ENCODE peak calls at places on chromosomes 5 and 9, in seven cellular contexts. One of them, this sample, is unnamed.

GRCh38 chr9:120583958-120584369 is 4.0 kb upstream of the CDK5RAP2 start:
- DNase-seq in neural progenitor cell: no peak
- DNase-seq in HCT116: peak; percentile 16
- DNase-seq in PC-3: no peak
- DNase-seq in hepatocyte: peak; percentile 14
- DNase-seq in GM23248: peak; percentile 77
- DNase-seq in MM.1S: peak; percentile 98
- DNase-seq in this sample: peak; percentile 40

GRCh38 chr5:113227798-113228197 is 207.0 kb downstream of the TSSK1B start:
- DNase-seq in neural progenitor cell: no peak
- DNase-seq in HCT116: no peak
- DNase-seq in PC-3: no peak
- DNase-seq in hepatocyte: no peak
- DNase-seq in GM23248: no peak
- DNase-seq in MM.1S: no peak
- DNase-seq in this sample: no peak

GRCh38 chr5:40688127-40688756 is 8.5 kb downstream of the PTGER4 start:
- DNase-seq in neural progenitor cell: peak; percentile 89
- DNase-seq in HCT116: peak; percentile 85
- DNase-seq in PC-3: peak; percentile 97
- DNase-seq in hepatocyte: peak; percentile 88
- DNase-seq in GM23248: peak; percentile 84
- DNase-seq in MM.1S: peak; percentile 84
- DNase-seq in this sample: peak; percentile 92

GRCh38 chr5:23506329-23507236 is 826 bp upstream of the PRDM9 start:
- DNase-seq in neural progenitor cell: peak; percentile 67
- DNase-seq in HCT116: no peak
- DNase-seq in PC-3: peak; percentile 81
- DNase-seq in hepatocyte: peak; percentile 26
- DNase-seq in GM23248: peak; percentile 35
- DNase-seq in MM.1S: no peak
- DNase-seq in this sample: peak; percentile 86

GRCh38 chr5:115343855-115344254 is 47.4 kb upstream of the CCDC112 start:
- DNase-seq in neural progenitor cell: no peak
- DNase-seq in HCT116: no peak
- DNase-seq in PC-3: peak; percentile 57
- DNase-seq in hepatocyte: no peak
- DNase-seq in GM23248: peak; percentile 80
- DNase-seq in MM.1S: no peak
- DNase-seq in this sample: no peak

GRCh38 chr9:37421914-37422288 is 595 bp upstream of the GRHPR start:
- DNase-seq in neural progenitor cell: no peak
- DNase-seq in HCT116: no peak
- DNase-seq in PC-3: no peak
- DNase-seq in hepatocyte: no peak
- DNase-seq in GM23248: peak; percentile 27
- DNase-seq in MM.1S: no peak
- DNase-seq in this sample: no peak

GRCh38 chr5:27821681-27822080 is 783.3 kb upstream of the CDH9 start:
- DNase-seq in neural progenitor cell: no peak
- DNase-seq in HCT116: no peak
- DNase-seq in PC-3: peak; percentile 22
- DNase-seq in hepatocyte: no peak
- DNase-seq in GM23248: no peak
- DNase-seq in MM.1S: no peak
- DNase-seq in this sample: no peak

GRCh38 chr5:44538831-44539539 is 149.8 kb upstream of the FGF10 start:
- DNase-seq in neural progenitor cell: no peak
- DNase-seq in HCT116: no peak
- DNase-seq in PC-3: no peak
- DNase-seq in hepatocyte: peak; percentile 6
- DNase-seq in GM23248: peak; percentile 13
- DNase-seq in MM.1S: no peak
- DNase-seq in this sample: no peak

GRCh38 chr5:80198399-80198798 is 57.4 kb downstream of the SERINC5 start:
- DNase-seq in neural progenitor cell: no peak
- DNase-seq in HCT116: no peak
- DNase-seq in PC-3: no peak
- DNase-seq in hepatocyte: no peak
- DNase-seq in GM23248: no peak
- DNase-seq in MM.1S: no peak
- DNase-seq in this sample: no peak

GRCh38 chr9:27384262-27385014 is 87.5 kb upstream of the EQTN start:
- DNase-seq in neural progenitor cell: no peak
- DNase-seq in HCT116: no peak
- DNase-seq in PC-3: no peak
- DNase-seq in hepatocyte: no peak
- DNase-seq in GM23248: no peak
- DNase-seq in MM.1S: no peak
- DNase-seq in this sample: no peak

GRCh38 chr9:76023715-76024195 is 133.3 kb downstream of the PCSK5 start:
- DNase-seq in neural progenitor cell: no peak
- DNase-seq in HCT116: peak; percentile 39
- DNase-seq in PC-3: no peak
- DNase-seq in hepatocyte: no peak
- DNase-seq in GM23248: no peak
- DNase-seq in MM.1S: peak; percentile 16
- DNase-seq in this sample: peak; percentile 26

GRCh38 chr5:141934099-141934844 is 10.6 kb downstream of the DELE1 start:
- DNase-seq in neural progenitor cell: no peak
- DNase-seq in HCT116: no peak
- DNase-seq in PC-3: no peak
- DNase-seq in hepatocyte: no peak
- DNase-seq in GM23248: no peak
- DNase-seq in MM.1S: no peak
- DNase-seq in this sample: no peak

GRCh38 chr5:122385286-122385685 is 73.2 kb downstream of the SNCAIP start:
- DNase-seq in neural progenitor cell: no peak
- DNase-seq in HCT116: no peak
- DNase-seq in PC-3: no peak
- DNase-seq in hepatocyte: no peak
- DNase-seq in GM23248: no peak
- DNase-seq in MM.1S: no peak
- DNase-seq in this sample: no peak

GRCh38 chr5:179427032-179427675 is 81.9 kb upstream of the ADAMTS2 start:
- DNase-seq in neural progenitor cell: no peak
- DNase-seq in HCT116: no peak
- DNase-seq in PC-3: no peak
- DNase-seq in hepatocyte: no peak
- DNase-seq in GM23248: no peak
- DNase-seq in MM.1S: no peak
- DNase-seq in this sample: peak; percentile 34

GRCh38 chr9:133360400-133361393 is 4.3 kb downstream of the SURF2 start:
- DNase-seq in neural progenitor cell: no peak
- DNase-seq in HCT116: no peak
- DNase-seq in PC-3: no peak
- DNase-seq in hepatocyte: no peak
- DNase-seq in GM23248: no peak
- DNase-seq in MM.1S: no peak
- DNase-seq in this sample: no peak

GRCh38 chr5:113031132-113031531 is 54.5 kb downstream of the DCP2 start:
- DNase-seq in neural progenitor cell: peak; percentile 20
- DNase-seq in HCT116: no peak
- DNase-seq in PC-3: no peak
- DNase-seq in hepatocyte: no peak
- DNase-seq in GM23248: no peak
- DNase-seq in MM.1S: no peak
- DNase-seq in this sample: peak; percentile 35

GRCh38 chr5:107736608-107737007 is 65.9 kb upstream of the EFNA5 start:
- DNase-seq in neural progenitor cell: no peak
- DNase-seq in HCT116: no peak
- DNase-seq in PC-3: no peak
- DNase-seq in hepatocyte: no peak
- DNase-seq in GM23248: no peak
- DNase-seq in MM.1S: no peak
- DNase-seq in this sample: no peak

GRCh38 chr5:171688696-171689495 is 96.7 kb upstream of the SMIM23 start:
- DNase-seq in neural progenitor cell: no peak
- DNase-seq in HCT116: no peak
- DNase-seq in PC-3: no peak
- DNase-seq in hepatocyte: peak; percentile 56
- DNase-seq in GM23248: no peak
- DNase-seq in MM.1S: no peak
- DNase-seq in this sample: no peak

GRCh38 chr5:174827521-174827920 is 103.1 kb downstream of the MSX2 start:
- DNase-seq in neural progenitor cell: no peak
- DNase-seq in HCT116: no peak
- DNase-seq in PC-3: no peak
- DNase-seq in hepatocyte: no peak
- DNase-seq in GM23248: peak; percentile 71
- DNase-seq in MM.1S: no peak
- DNase-seq in this sample: no peak

GRCh38 chr5:132389453-132390286 is 20.2 kb downstream of the SLC22A5 start:
- DNase-seq in neural progenitor cell: no peak
- DNase-seq in HCT116: peak; percentile 99
- DNase-seq in PC-3: peak; percentile 98
- DNase-seq in hepatocyte: peak; percentile 90
- DNase-seq in GM23248: peak; percentile 100
- DNase-seq in MM.1S: no peak
- DNase-seq in this sample: no peak

GRCh38 chr5:115661156-115661555 is 35.3 kb upstream of the TMED7 start:
- DNase-seq in neural progenitor cell: no peak
- DNase-seq in HCT116: no peak
- DNase-seq in PC-3: no peak
- DNase-seq in hepatocyte: no peak
- DNase-seq in GM23248: no peak
- DNase-seq in MM.1S: no peak
- DNase-seq in this sample: no peak

GRCh38 chr5:56849671-56850070 is 34.3 kb downstream of the MAP3K1 start:
- DNase-seq in neural progenitor cell: no peak
- DNase-seq in HCT116: no peak
- DNase-seq in PC-3: no peak
- DNase-seq in hepatocyte: no peak
- DNase-seq in GM23248: no peak
- DNase-seq in MM.1S: peak; percentile 46
- DNase-seq in this sample: no peak

GRCh38 chr5:132410451-132411381 is 41.2 kb downstream of the SLC22A5 start:
- DNase-seq in neural progenitor cell: peak; percentile 94
- DNase-seq in HCT116: no peak
- DNase-seq in PC-3: peak; percentile 64
- DNase-seq in hepatocyte: peak; percentile 93
- DNase-seq in GM23248: peak; percentile 90
- DNase-seq in MM.1S: peak; percentile 95
- DNase-seq in this sample: peak; percentile 93

GRCh38 chr9:98333703-98334582 is 78.5 kb upstream of the TBC1D2 start:
- DNase-seq in neural progenitor cell: no peak
- DNase-seq in HCT116: peak; percentile 66
- DNase-seq in PC-3: peak; percentile 47
- DNase-seq in hepatocyte: no peak
- DNase-seq in GM23248: peak; percentile 86
- DNase-seq in MM.1S: no peak
- DNase-seq in this sample: no peak
- TF ChIP-seq EZH2phosphoT487 in neural progenitor cell: no peak
- TF ChIP-seq EZH2phosphoT487 in HCT116: no peak
- TF ChIP-seq EZH2phosphoT487 in PC-3: no peak
- TF ChIP-seq EZH2phosphoT487 in hepatocyte: no peak
- TF ChIP-seq EZH2phosphoT487 in GM23248: no peak
- TF ChIP-seq EZH2phosphoT487 in MM.1S: no peak
- TF ChIP-seq EZH2phosphoT487 in this sample: no peak

DNA sequence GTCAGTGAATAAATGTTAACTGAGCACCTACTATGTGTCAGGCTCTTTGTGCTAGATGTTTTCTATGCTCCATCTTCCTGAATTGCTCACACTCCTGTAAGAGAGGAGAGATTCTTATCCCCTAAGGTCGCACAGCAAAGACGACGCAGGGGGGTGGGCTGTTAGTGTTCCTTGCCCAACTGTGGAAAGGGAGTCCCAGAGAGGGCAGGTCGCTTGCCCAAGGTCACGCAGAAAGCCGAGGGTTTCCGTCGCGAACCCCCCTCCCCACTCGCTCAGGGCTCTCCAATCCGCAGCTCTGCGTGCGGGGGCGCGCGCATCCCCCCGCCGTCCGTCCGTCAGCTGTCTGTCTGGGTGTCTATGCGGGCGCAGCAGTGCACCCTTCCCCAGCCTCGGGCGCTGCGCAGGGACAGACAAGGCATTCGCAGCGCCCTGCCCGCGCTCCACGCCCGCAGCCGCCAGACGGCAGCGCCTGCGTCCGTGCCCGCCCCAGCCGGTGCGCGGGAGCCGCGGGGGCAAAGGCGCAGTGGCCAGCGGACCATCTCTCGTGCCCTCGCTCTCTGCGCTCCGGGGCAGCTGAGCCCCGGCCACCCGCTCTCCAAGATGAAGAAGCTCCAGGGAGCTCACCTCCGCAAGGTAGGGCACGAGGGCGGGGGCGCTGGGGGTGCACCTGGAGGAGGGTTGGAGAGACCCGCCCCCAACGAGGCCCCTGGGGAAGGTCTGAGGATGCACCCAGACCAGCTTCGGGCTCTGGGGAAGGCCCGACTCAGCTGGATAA is at the start of gene SLC6A7:
- DNase-seq in neural progenitor cell: peak; percentile 62
- DNase-seq in HCT116: no peak
- DNase-seq in PC-3: no peak
- DNase-seq in hepatocyte: no peak
- DNase-seq in GM23248: peak; percentile 34
- DNase-seq in MM.1S: no peak
- DNase-seq in this sample: peak; percentile 42
- TF ChIP-seq EZH2 in neural progenitor cell: peak; percentile 91
- TF ChIP-seq EZH2 in HCT116: no peak
- TF ChIP-seq EZH2 in PC-3: no peak
- TF ChIP-seq EZH2 in hepatocyte: peak; percentile 41
- TF ChIP-seq EZH2 in GM23248: no peak
- TF ChIP-seq EZH2 in MM.1S: no peak
- TF ChIP-seq EZH2 in this sample: peak; percentile 61

GRCh38 chr5:83848928-83849327 is 128.3 kb upstream of the HAPLN1 start:
- DNase-seq in neural progenitor cell: no peak
- DNase-seq in HCT116: no peak
- DNase-seq in PC-3: no peak
- DNase-seq in hepatocyte: no peak
- DNase-seq in GM23248: no peak
- DNase-seq in MM.1S: no peak
- DNase-seq in this sample: no peak
- H3K4me2 ChIP-seq in neural progenitor cell: no peak overlapping the region
- H3K4me2 ChIP-seq in HCT116: no peak overlapping the region
- H3K4me2 ChIP-seq in PC-3: no peak overlapping the region
- H3K4me2 ChIP-seq in hepatocyte: no peak overlapping the region
- H3K4me2 ChIP-seq in GM23248: no peak overlapping the region
- H3K4me2 ChIP-seq in MM.1S: no peak overlapping the region
- H3K4me2 ChIP-seq in this sample: no peak overlapping the region

GRCh38 chr5:38651806-38652205 is 95.4 kb upstream of the LIFR start:
- DNase-seq in neural progenitor cell: no peak
- DNase-seq in HCT116: no peak
- DNase-seq in PC-3: no peak
- DNase-seq in hepatocyte: no peak
- DNase-seq in GM23248: no peak
- DNase-seq in MM.1S: no peak
- DNase-seq in this sample: no peak

GRCh38 chr5:38653389-38653788 is 96.9 kb upstream of the LIFR start:
- DNase-seq in neural progenitor cell: no peak
- DNase-seq in HCT116: no peak
- DNase-seq in PC-3: no peak
- DNase-seq in hepatocyte: no peak
- DNase-seq in GM23248: no peak
- DNase-seq in MM.1S: no peak
- DNase-seq in this sample: no peak

GRCh38 chr5:38655691-38656090 is 99.2 kb upstream of the LIFR start:
- DNase-seq in neural progenitor cell: peak; percentile 15
- DNase-seq in HCT116: no peak
- DNase-seq in PC-3: no peak
- DNase-seq in hepatocyte: no peak
- DNase-seq in GM23248: no peak
- DNase-seq in MM.1S: no peak
- DNase-seq in this sample: no peak

GRCh38 chr5:38648703-38649291 is 92.4 kb upstream of the LIFR start:
- DNase-seq in neural progenitor cell: no peak
- DNase-seq in HCT116: no peak
- DNase-seq in PC-3: no peak
- DNase-seq in hepatocyte: no peak
- DNase-seq in GM23248: no peak
- DNase-seq in MM.1S: no peak
- DNase-seq in this sample: no peak

GRCh38 chr5:38650540-38651275 is 94.3 kb upstream of the LIFR start:
- DNase-seq in neural progenitor cell: no peak
- DNase-seq in HCT116: no peak
- DNase-seq in PC-3: peak; percentile 74
- DNase-seq in hepatocyte: no peak
- DNase-seq in GM23248: peak; percentile 46
- DNase-seq in MM.1S: no peak
- DNase-seq in this sample: no peak
- TF ChIP-seq EZH2phosphoT487 in neural progenitor cell: no peak
- TF ChIP-seq EZH2phosphoT487 in HCT116: no peak
- TF ChIP-seq EZH2phosphoT487 in PC-3: no peak
- TF ChIP-seq EZH2phosphoT487 in hepatocyte: no peak
- TF ChIP-seq EZH2phosphoT487 in GM23248: no peak
- TF ChIP-seq EZH2phosphoT487 in MM.1S: no peak
- TF ChIP-seq EZH2phosphoT487 in this sample: no peak

This sample was measured in GM23338.